ENCODE peak calls at places on chromosomes 4 and X, in nine cellular contexts. C is EL; I is activated CD8-positive, alpha-beta memory T cell treated with anti-CD3 and anti-CD28 coated beads for 24 hours; L is HEK293T; X is mesenchymal stem cell; B is neural progenitor cell; M is lower leg skin; H is stimulated activated CD4-positive, alpha-beta T cell treated with anti-CD3 and anti-CD28 coated beads, Interleukin-4, amount 100 ng/mL, for 48 hours; G is stimulated activated CD8-positive, alpha-beta memory T cell treated with anti-CD3 and anti-CD28 coated beads, Interleukin-4, amount 100 ng/mL, for 1 hour. Y is an unnamed sample.

GRCh38 chr4:40908297-40908696 is 158.5 kb downstream of the NSUN7 start:
- DNase-seq in C (no peak), I (no peak), L (peak; percentile 6), X (no peak), B (no peak), M (peak; percentile 87), H (no peak), G (no peak), Y (no peak)

GRCh38 chrX:14902536-14902935 is 29.3 kb downstream of the MOSPD2 start:
- DNase-seq in C (no peak), I (no peak), L (no peak), X (no peak), B (peak; percentile 15), M (no peak), H (no peak), G (no peak), Y (no peak)

GRCh38 chrX:16586371-16587112 is 63.4 kb upstream of the S100G start:
- DNase-seq in C (no peak), I (no peak), L (no peak), X (no peak), B (no peak), M (no peak), H (no peak), G (no peak), Y (no peak)

GRCh38 chr4:113935190-113935589 is 44.3 kb downstream of the ARSJ start:
- DNase-seq in C (no peak), I (no peak), L (no peak), X (peak; percentile 52), B (no peak), M (no peak), H (no peak), G (no peak), Y (no peak)

GRCh38 chrX:12814434-12814833 is 23.2 kb downstream of the PRPS2 start:
- DNase-seq in C (peak; percentile 36), I (no peak), L (peak; percentile 42), X (peak; percentile 53), B (peak; percentile 42), M (no peak), H (no peak), G (no peak), Y (no peak)

GRCh38 chr4:114673306-114673705 is 74.7 kb downstream of the UGT8 start:
- DNase-seq in C (no peak), I (no peak), L (no peak), X (no peak), B (no peak), M (no peak), H (no peak), G (no peak), Y (no peak)

GRCh38 chr4:142881331-142881730 is 35.2 kb upstream of the INPP4B start:
- DNase-seq in C (no peak), I (no peak), L (no peak), X (no peak), B (no peak), M (no peak), H (no peak), G (no peak), Y (no peak)

GRCh38 chrX:39065051-39065871 is 264.0 kb downstream of the MID1IP1 start:
- DNase-seq in C (no peak), I (no peak), L (peak; percentile 3), X (no peak), B (peak; percentile 91), M (no peak), H (no peak), G (no peak), Y (peak; percentile 61)

GRCh38 chrX:120769576-120770341 is 105.9 kb downstream of the CT47B1 start:
- DNase-seq in C (peak; percentile 74), I (no peak), L (no peak), X (peak; percentile 17), B (peak; percentile 37), M (no peak), H (no peak), G (no peak), Y (no peak)

GRCh38 chr4:139461022-139461421 is 7.1 kb downstream of the RAB33B start:
- DNase-seq in C (no peak), I (no peak), L (no peak), X (no peak), B (no peak), M (no peak), H (no peak), G (no peak), Y (no peak)

GRCh38 chrX:24996096-24996709 is 19.6 kb downstream of the ARX start:
- DNase-seq in C (no peak), I (no peak), L (no peak), X (no peak), B (peak; percentile 57), M (no peak), H (no peak), G (no peak), Y (no peak)

GRCh38 chrX:68508799-68509198 is 9.9 kb downstream of the YIPF6 start:
- DNase-seq in C (no peak), I (no peak), L (no peak), X (peak; percentile 59), B (peak; percentile 18), M (no peak), H (no peak), G (no peak), Y (no peak)

GRCh38 chr4:175947117-175947722 is 118.4 kb upstream of the WDR17 start:
- DNase-seq in C (peak; percentile 20), I (no peak), L (no peak), X (peak; percentile 31), B (peak; percentile 6), M (no peak), H (no peak), G (no peak), Y (no peak)

GRCh38 chr4:52915730-52916129 is 53.6 kb downstream of the RASL11B start:
- DNase-seq in C (no peak), I (no peak), L (no peak), X (no peak), B (no peak), M (no peak), H (no peak), G (no peak), Y (no peak)

GRCh38 chrX:155071694-155072215 is 447 bp downstream of the BRCC3 start:
- DNase-seq in C (peak; percentile 8), I (no peak), L (no peak), X (no peak), B (peak; percentile 52), M (no peak), H (no peak), G (no peak), Y (no peak)

GRCh38 chr4:183722738-183723560 is 63.9 kb downstream of the TRAPPC11 start:
- DNase-seq in C (peak; percentile 48), I (peak; percentile 80), L (peak; percentile 19), X (peak; percentile 54), B (peak; percentile 76), M (peak; percentile 94), H (peak; percentile 10), G (no peak), Y (peak; percentile 42)

GRCh38 chrX:38116706-38117105 is 104.0 kb downstream of the SRPX start:
- DNase-seq in C (no peak), I (no peak), L (no peak), X (no peak), B (no peak), M (no peak), H (no peak), G (no peak), Y (no peak)